ENCODE peak calls at places on chromosomes 7 and 10, in seven cellular contexts. H, G, F, X, M, J and C are unnamed samples. For H3K4me1, the result is how much of the 10 kb centered on the place peaks cover.

GRCh38 chr7:22418251-22419046 is 61.5 kb upstream of the RAPGEF5 start:
- DNase-seq in H (no peak), G (no peak), F (no peak), X (no peak), M (no peak), J (no peak), C (no peak)

GRCh38 chr7:6171532-6172330 is 100.7 kb downstream of the CYTH3 start:
- DNase-seq in H (no peak), G (no peak), F (no peak), X (no peak), M (no peak), J (no peak), C (no peak)

GRCh38 chr10:13604641-13605040 is 17.9 kb downstream of the PRPF18 start:
- DNase-seq in H (no peak), G (no peak), F (no peak), X (no peak), M (no peak), J (no peak), C (no peak)

GRCh38 chr7:92727755-92728154 is 108.6 kb downstream of the CDK6 start:
- DNase-seq in H (no peak), G (peak), F (no peak), X (no peak), M (no peak), J (no peak), C (no peak)

GRCh38 chr10:12637649-12638048 is 288.3 kb downstream of the CAMK1D start:
- DNase-seq in H (no peak), G (no peak), F (no peak), X (no peak), M (no peak), J (no peak), C (no peak)

GRCh38 chr10:642186-642890 is 47.1 kb downstream of the DIP2C start:
- DNase-seq in H (no peak), G (no peak), F (peak), X (no peak), M (no peak), J (no peak), C (no peak)

GRCh38 chr10:113982745-113983144 is 60.9 kb upstream of the ADRB1 start:
- DNase-seq in H (no peak), G (no peak), F (peak), X (no peak), M (no peak), J (no peak), C (no peak)

GRCh38 chr10:48523820-48524758 is 80.8 kb downstream of the ARHGAP22 start:
- DNase-seq in H (no peak), G (peak), F (no peak), X (peak), M (no peak), J (peak), C (no peak)

GRCh38 chr7:74218343-74218698 is 8.5 kb downstream of the LAT2 start:
- DNase-seq in H (no peak), G (no peak), F (no peak), X (no peak), M (no peak), J (no peak), C (no peak)
- H3K4me1 ChIP-seq in H (under half), G (under half), F (under half), X (under half), M (under half), J (under half), C (under half)

GRCh38 chr10:44968887-44969400 is 9.3 kb downstream of the RASSF4 start:
- DNase-seq in H (no peak), G (no peak), F (no peak), X (peak), M (no peak), J (no peak), C (no peak)

GRCh38 chr10:44966129-44966815 is 6.7 kb downstream of the RASSF4 start:
- DNase-seq in H (no peak), G (no peak), F (no peak), X (peak), M (no peak), J (no peak), C (no peak)

GRCh38 chr10:44966816-44967509 is 7.4 kb downstream of the RASSF4 start:
- DNase-seq in H (no peak), G (no peak), F (no peak), X (peak), M (no peak), J (no peak), C (no peak)

GRCh38 chr10:44968101-44968886 is 8.7 kb downstream of the RASSF4 start:
- DNase-seq in H (no peak), G (peak), F (peak), X (peak), M (no peak), J (peak), C (no peak)

GRCh38 chr10:44967596-44967995 is 8.0 kb downstream of the RASSF4 start:
- DNase-seq in H (no peak), G (no peak), F (no peak), X (peak), M (no peak), J (peak), C (no peak)
- H3K27ac ChIP-seq in H (no peak), G (no peak), F (peak), X (no peak), M (no peak), J (no peak), C (no peak)

GRCh38 chr7:132501956-132502355 is 74.3 kb downstream of the PLXNA4 start:
- DNase-seq in H (no peak), G (no peak), F (no peak), X (no peak), M (no peak), J (no peak), C (no peak)
- H3K4me1 ChIP-seq in H (under half), G (under half), F (under half), X (under half), M (under half), J (under half), C (under half)

DNA sequence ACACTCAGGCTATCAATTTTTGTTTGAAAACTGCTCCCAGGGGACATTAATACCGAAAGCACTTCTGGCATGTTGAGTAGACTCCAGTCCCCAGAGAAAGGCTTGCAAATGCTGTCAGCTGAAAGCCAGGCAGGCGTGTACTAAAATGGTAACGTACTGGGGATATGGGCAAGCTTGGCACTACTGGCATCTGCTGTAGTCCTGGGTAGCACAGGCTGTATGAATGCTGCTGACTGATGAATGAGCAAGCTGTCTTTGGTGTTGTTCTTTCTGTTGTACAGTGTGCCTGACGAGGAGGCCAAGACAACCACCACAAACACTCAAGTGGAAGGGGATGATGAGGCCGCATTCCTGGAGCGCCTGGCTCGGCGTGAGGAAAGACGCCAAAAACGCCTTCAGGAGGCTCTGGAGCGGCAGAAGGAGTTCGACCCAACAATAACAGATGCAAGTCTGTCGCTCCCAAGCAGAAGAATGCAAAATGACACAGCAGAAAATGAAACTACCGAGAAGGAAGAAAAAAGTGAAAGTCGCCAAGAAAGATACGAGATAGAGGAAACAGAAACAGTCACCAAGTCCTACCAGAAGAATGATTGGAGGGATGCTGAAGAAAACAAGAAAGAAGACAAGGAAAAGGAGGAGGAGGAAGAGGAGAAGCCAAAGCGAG is 53.5 kb upstream of the AGBL3 start:
- DNase-seq in H (no peak), G (no peak), F (no peak), X (no peak), M (no peak), J (peak), C (no peak)
- H3K27ac ChIP-seq in H (no peak), G (no peak), F (no peak), X (no peak), M (no peak), J (peak), C (no peak)

GRCh38 chr7:55550838-55551537 is 21.3 kb downstream of the VOPP1 start:
- DNase-seq in H (no peak), G (no peak), F (no peak), X (no peak), M (no peak), J (no peak), C (no peak)

GRCh38 chr7:55548295-55548731 is 24.0 kb downstream of the VOPP1 start:
- DNase-seq in H (no peak), G (no peak), F (no peak), X (no peak), M (no peak), J (no peak), C (no peak)

GRCh38 chr7:55546826-55547225 is 25.5 kb downstream of the VOPP1 start:
- DNase-seq in H (peak), G (peak), F (peak), X (no peak), M (peak), J (peak), C (no peak)

GRCh38 chr7:55550010-55550409 is 22.3 kb downstream of the VOPP1 start:
- DNase-seq in H (no peak), G (no peak), F (no peak), X (no peak), M (no peak), J (no peak), C (no peak)

GRCh38 chr7:55549457-55549856 is 22.8 kb downstream of the VOPP1 start:
- DNase-seq in H (no peak), G (no peak), F (no peak), X (no peak), M (no peak), J (no peak), C (no peak)
- H3K4me1 ChIP-seq in H (half or more), G (under half), F (under half), X (under half), M (half or more), J (under half), C (half or more)

DNA sequence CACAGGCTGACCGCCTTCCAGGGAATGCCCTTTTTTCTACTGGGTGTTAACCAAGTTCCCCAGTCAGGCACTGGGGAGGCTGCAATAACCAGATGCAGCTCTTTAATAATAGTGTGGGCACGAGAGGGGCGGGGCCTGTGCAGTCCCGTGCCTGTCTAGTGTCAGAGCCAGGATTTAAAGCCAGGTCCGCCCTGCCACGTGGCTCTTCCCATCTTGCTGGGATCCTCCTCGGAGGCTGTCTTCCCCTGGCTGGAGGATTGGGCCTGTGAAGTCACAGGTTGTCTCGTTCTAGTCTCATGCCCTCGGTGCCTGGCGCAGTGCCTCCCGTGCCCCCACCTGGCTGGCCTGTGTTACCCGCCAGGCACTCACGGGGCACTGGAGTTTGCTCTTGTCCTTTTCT is 25.2 kb downstream of the TMEM120A start:
- DNase-seq in H (no peak), G (peak), F (no peak), X (peak), M (no peak), J (peak), C (no peak)
- H3K27ac ChIP-seq in H (no peak), G (no peak), F (peak), X (no peak), M (no peak), J (no peak), C (no peak)

DNA sequence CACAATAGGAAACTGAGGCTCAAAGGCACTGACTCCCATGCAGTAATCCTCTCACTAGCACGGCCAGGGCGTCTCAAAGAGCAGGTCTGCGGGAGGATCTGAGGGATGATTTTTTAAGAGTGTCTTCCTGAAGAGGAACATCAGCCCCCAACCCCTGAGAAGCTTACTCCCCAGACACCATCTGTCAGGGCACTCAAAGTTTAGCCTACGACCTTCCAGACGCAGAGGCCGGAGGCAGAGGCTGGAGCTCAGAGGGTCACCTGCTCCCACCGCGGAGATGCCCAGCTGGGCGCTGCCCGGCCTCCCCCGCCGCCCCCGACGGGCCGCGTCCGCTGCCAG is 1.7 kb downstream of the ZNF777 start:
- DNase-seq in H (no peak), G (peak), F (no peak), X (no peak), M (no peak), J (no peak), C (no peak)
- H3K4me1 ChIP-seq in H (under half), G (under half), F (under half), X (under half), M (under half), J (under half), C (under half)

DNA sequence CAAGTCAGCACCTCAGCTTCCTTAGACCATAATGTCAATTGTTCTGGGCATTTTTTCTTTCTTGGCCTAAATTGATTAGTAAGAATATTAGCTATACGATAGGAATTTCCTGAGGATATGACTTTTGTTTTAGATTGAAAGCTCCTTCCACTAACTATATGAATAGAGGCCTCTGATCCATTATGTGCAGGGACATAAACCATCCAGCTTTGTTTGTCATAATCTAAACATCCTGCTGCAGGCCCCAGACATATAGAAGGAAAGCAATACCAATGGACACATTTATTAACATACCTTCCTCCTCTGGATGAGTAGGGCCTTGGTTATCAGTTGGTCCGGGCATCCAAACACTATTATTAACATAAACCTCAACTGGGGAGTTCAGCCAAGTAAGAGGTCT is 4.3 kb upstream of the GIMAP4 start:
- DNase-seq in H (no peak), G (no peak), F (no peak), X (no peak), M (no peak), J (no peak), C (no peak)
- H3K27ac ChIP-seq in H (no peak), G (no peak), F (no peak), X (no peak), M (no peak), J (no peak), C (peak)

DNA sequence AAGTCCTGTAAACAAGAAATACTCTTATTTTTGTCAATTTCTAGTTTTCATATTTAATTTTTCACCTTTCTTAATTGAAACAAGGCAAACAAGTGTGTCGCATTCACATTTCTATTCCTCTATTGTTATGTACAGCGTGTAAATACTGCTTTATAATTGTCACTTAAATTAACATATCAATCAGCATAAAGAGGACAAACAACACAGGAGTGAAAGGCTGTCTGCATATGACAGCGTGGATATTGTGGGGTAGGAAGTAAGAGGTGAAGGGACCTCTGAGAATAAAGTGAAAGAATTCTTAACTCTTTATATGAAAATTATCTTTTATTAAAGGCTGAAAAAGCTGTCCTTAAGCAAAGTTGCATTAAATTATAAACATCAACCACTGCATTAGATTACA is 797.9 kb upstream of the COBL start:
- DNase-seq in H (no peak), G (no peak), F (no peak), X (no peak), M (no peak), J (no peak), C (no peak)
- H3K4me1 ChIP-seq in H (under half), G (under half), F (under half), X (under half), M (under half), J (under half), C (under half)